ENCODE peak calls at places on chromosomes 2 and 18, in ten cellular contexts. H, Y, F, D, O, K, J, Q, C and W are unnamed samples.

GRCh38 chr2:99756059-99756458 is 266.2 kb upstream of the REV1 start:
- DNase-seq in D (no peak), J (no peak), F (no peak), O (no peak), H (no peak), Y (no peak), C (no peak), Q (no peak), K (no peak), W (no peak)

GRCh38 chr2:173354601-173355131 is at the start of gene CDCA7:
- DNase-seq in J (no peak), C (peak), O (peak), D (peak), Q (peak), Y (no peak), F (peak), H (peak), K (peak), W (peak)

GRCh38 chr2:188976545-188977268 is 2.5 kb downstream of the COL3A1 start:
- DNase-seq in Y (no peak), O (no peak), F (no peak), C (no peak), K (peak), H (peak), J (no peak), D (no peak), Q (no peak), W (no peak)

GRCh38 chr2:127675335-127676261 is at the start of gene LIMS2:
- DNase-seq in Y (no peak), K (peak), H (no peak), J (no peak), F (peak), Q (peak), D (no peak), O (peak), C (no peak), W (peak)

GRCh38 chr2:27798948-27799645 is 27.6 kb downstream of the MRPL33 start:
- DNase-seq in K (peak), Y (no peak), D (no peak), C (no peak), Q (peak), O (no peak), H (peak), F (no peak), J (no peak), W (peak)

GRCh38 chr2:7745369-7745768 is 828.2 kb downstream of the RNF144A start:
- DNase-seq in Y (no peak), D (no peak), C (no peak), J (no peak), Q (no peak), K (peak), F (no peak), O (no peak), H (no peak), W (no peak)

GRCh38 chr18:79397288-79397829 is 1.6 kb downstream of the NFATC1 start:
- DNase-seq in Y (no peak), H (no peak), O (no peak), J (no peak), F (no peak), D (no peak), Q (no peak), K (no peak), C (peak), W (no peak)

GRCh38 chr18:12334280-12335262 is 26.5 kb downstream of the TUBB6 start:
- DNase-seq in Y (no peak), O (no peak), H (no peak), J (no peak), C (no peak), F (no peak), K (no peak), Q (peak), D (no peak), W (no peak)

GRCh38 chr2:216023055-216023648 is 9.8 kb upstream of the MREG start:
- DNase-seq in Y (peak), F (no peak), Q (peak), C (peak), D (peak), J (no peak), H (peak), K (peak), O (peak), W (no peak)

GRCh38 chr18:24862225-24862893 is 401.9 kb downstream of the HRH4 start:
- DNase-seq in K (no peak), Y (no peak), J (no peak), H (no peak), Q (peak), C (no peak), D (no peak), O (no peak), F (no peak), W (no peak)

GRCh38 chr18:36089001-36089400 is 21.6 kb upstream of the RPRD1A start:
- DNase-seq in Y (no peak), H (no peak), D (no peak), C (no peak), O (no peak), Q (no peak), J (no peak), F (no peak), K (no peak), W (no peak)

GRCh38 chr2:175203621-175204496 is 22.3 kb upstream of the ATP5MC3 start:
- DNase-seq in F (peak), H (peak), C (peak), Q (peak), O (no peak), K (peak), D (peak), J (no peak), Y (peak), W (no peak)

GRCh38 chr2:127381762-127382161 is 6.0 kb downstream of the MAP3K2 start:
- DNase-seq in J (no peak), Y (no peak), K (no peak), O (no peak), F (no peak), D (no peak), C (no peak), H (no peak), Q (no peak), W (no peak)

GRCh38 chr2:30775833-30776232 is 31.4 kb downstream of the CAPN13 start:
- DNase-seq in D (no peak), H (peak), Q (no peak), Y (no peak), K (no peak), O (no peak), J (no peak), C (no peak), F (peak), W (no peak)

GRCh38 chr2:224155896-224156295 is 116.8 kb upstream of the SERPINE2 start:
- DNase-seq in D (no peak), C (no peak), Y (no peak), Q (no peak), K (no peak), H (no peak), O (no peak), J (no peak), F (no peak), W (no peak)

GRCh38 chr2:109382946-109383345 is 230.8 kb downstream of the SEPTIN10 start:
- DNase-seq in Q (no peak), F (peak), H (peak), C (no peak), Y (no peak), J (no peak), K (peak), D (no peak), O (no peak), W (peak)

GRCh38 chr2:231052494-231053451 is 3.9 kb upstream of the PSMD1 start:
- DNase-seq in K (peak), O (peak), Y (peak), Q (peak), F (peak), C (peak), H (peak), J (peak), D (peak), W (peak)

GRCh38 chr18:23137788-23138216 is 2.5 kb downstream of the CABLES1 start:
- DNase-seq in F (no peak), H (no peak), K (no peak), Y (no peak), C (no peak), D (no peak), J (no peak), Q (no peak), O (no peak), W (no peak)

GRCh38 chr18:11885278-11885991 is 22.7 kb downstream of the MPPE1 start:
- DNase-seq in J (no peak), Y (no peak), C (no peak), F (no peak), D (peak), O (no peak), H (no peak), Q (no peak), K (no peak), W (no peak)

GRCh38 chr2:134336352-134336751 is 82.5 kb downstream of the MGAT5 start:
- DNase-seq in C (no peak), D (peak), O (peak), J (no peak), H (no peak), Q (no peak), K (no peak), Y (no peak), F (no peak), W (no peak)

GRCh38 chr2:151776367-151776766 is 42.1 kb upstream of the NEB start:
- DNase-seq in Y (no peak), J (no peak), K (no peak), F (no peak), H (no peak), C (no peak), O (no peak), D (no peak), Q (no peak), W (no peak)

GRCh38 chr2:184444623-184445223 is 153.6 kb upstream of the ZNF804A start:
- DNase-seq in Q (no peak), H (no peak), O (no peak), F (no peak), J (no peak), K (no peak), Y (no peak), D (no peak), C (no peak), W (no peak)

GRCh38 chr2:21415234-21415633 is 291.5 kb downstream of the TDRD15 start:
- DNase-seq in Q (peak), Y (no peak), C (no peak), H (peak), D (no peak), F (no peak), O (no peak), J (no peak), K (no peak), W (no peak)

GRCh38 chr18:54717673-54718435 is 110.4 kb upstream of the RAB27B start:
- DNase-seq in Q (peak), J (no peak), K (no peak), F (peak), Y (no peak), O (peak), H (no peak), D (peak), C (peak), W (no peak)

GRCh38 chr2:19038096-19039015 is 320.1 kb downstream of the OSR1 start:
- DNase-seq in D (no peak), C (no peak), J (no peak), O (no peak), K (peak), H (no peak), F (no peak), Q (no peak), Y (no peak), W (no peak)